ENCODE peak calls at places on chromosomes 2 and 18, in six cellular contexts. One of them, this sample, is unnamed.

GRCh38 chr2:78985558-78985957 is 39.9 kb upstream of the REG3G start:
- DNase-seq in neuronal stem cell: no peak
- DNase-seq in GM23338: no peak
- DNase-seq in heart right ventricle: no peak
- DNase-seq in thyroid gland: no peak
- DNase-seq in prostate gland: no peak
- DNase-seq in this sample: no peak

GRCh38 chr2:105376010-105376409 is 22.8 kb downstream of the FHL2 start:
- DNase-seq in neuronal stem cell: no peak
- DNase-seq in GM23338: no peak
- DNase-seq in heart right ventricle: no peak
- DNase-seq in thyroid gland: peak
- DNase-seq in prostate gland: peak
- DNase-seq in this sample: peak

GRCh38 chr18:47801817-47802216 is 128.6 kb downstream of the SMAD2 start:
- DNase-seq in neuronal stem cell: no peak
- DNase-seq in GM23338: no peak
- DNase-seq in heart right ventricle: no peak
- DNase-seq in thyroid gland: no peak
- DNase-seq in prostate gland: no peak
- DNase-seq in this sample: no peak

GRCh38 chr2:42328148-42328833 is 32.7 kb downstream of the COX7A2L start:
- DNase-seq in neuronal stem cell: no peak
- DNase-seq in GM23338: peak
- DNase-seq in heart right ventricle: no peak
- DNase-seq in thyroid gland: no peak
- DNase-seq in prostate gland: no peak
- DNase-seq in this sample: no peak

GRCh38 chr18:56162316-56162715 is 476.1 kb downstream of the TXNL1 start:
- DNase-seq in neuronal stem cell: no peak
- DNase-seq in GM23338: no peak
- DNase-seq in heart right ventricle: no peak
- DNase-seq in thyroid gland: no peak
- DNase-seq in prostate gland: no peak
- DNase-seq in this sample: no peak

GRCh38 chr2:10161961-10162441 is 39.5 kb downstream of the RRM2 start:
- DNase-seq in neuronal stem cell: no peak
- DNase-seq in GM23338: no peak
- DNase-seq in heart right ventricle: no peak
- DNase-seq in thyroid gland: no peak
- DNase-seq in prostate gland: no peak
- DNase-seq in this sample: no peak

GRCh38 chr2:67667054-67667908 is 270.1 kb downstream of the ETAA1 start:
- DNase-seq in neuronal stem cell: no peak
- DNase-seq in GM23338: no peak
- DNase-seq in heart right ventricle: no peak
- DNase-seq in thyroid gland: no peak
- DNase-seq in prostate gland: no peak
- DNase-seq in this sample: no peak

GRCh38 chr2:225670111-225670974 is 270.8 kb downstream of the NYAP2 start:
- DNase-seq in neuronal stem cell: no peak
- DNase-seq in GM23338: peak
- DNase-seq in heart right ventricle: no peak
- DNase-seq in thyroid gland: no peak
- DNase-seq in prostate gland: no peak
- DNase-seq in this sample: no peak

GRCh38 chr2:200127852-200128251 is 172.5 kb downstream of the MAIP1 start:
- DNase-seq in neuronal stem cell: no peak
- DNase-seq in GM23338: no peak
- DNase-seq in heart right ventricle: no peak
- DNase-seq in thyroid gland: no peak
- DNase-seq in prostate gland: no peak
- DNase-seq in this sample: no peak

GRCh38 chr2:173898996-173899395 is 66.2 kb downstream of the SP3 start:
- DNase-seq in neuronal stem cell: no peak
- DNase-seq in GM23338: no peak
- DNase-seq in heart right ventricle: no peak
- DNase-seq in thyroid gland: no peak
- DNase-seq in prostate gland: no peak
- DNase-seq in this sample: no peak

GRCh38 chr2:174573621-174574081 is 24.0 kb downstream of the WIPF1 start:
- DNase-seq in neuronal stem cell: no peak
- DNase-seq in GM23338: no peak
- DNase-seq in heart right ventricle: no peak
- DNase-seq in thyroid gland: no peak
- DNase-seq in prostate gland: peak
- DNase-seq in this sample: no peak

GRCh38 chr2:145007673-145008263 is 487.8 kb upstream of the ZEB2 start:
- DNase-seq in neuronal stem cell: no peak
- DNase-seq in GM23338: no peak
- DNase-seq in heart right ventricle: peak
- DNase-seq in thyroid gland: peak
- DNase-seq in prostate gland: no peak
- DNase-seq in this sample: no peak

GRCh38 chr2:223949241-223949640 is 4.1 kb upstream of the WDFY1 start:
- DNase-seq in neuronal stem cell: no peak
- DNase-seq in GM23338: no peak
- DNase-seq in heart right ventricle: no peak
- DNase-seq in thyroid gland: no peak
- DNase-seq in prostate gland: no peak
- DNase-seq in this sample: no peak

GRCh38 chr2:230956827-230957755 is 32.0 kb upstream of the GPR55 start:
- DNase-seq in neuronal stem cell: peak
- DNase-seq in GM23338: peak
- DNase-seq in heart right ventricle: no peak
- DNase-seq in thyroid gland: peak
- DNase-seq in prostate gland: peak
- DNase-seq in this sample: peak

GRCh38 chr2:120892967-120893667 is 157.4 kb downstream of the GLI2 start:
- DNase-seq in neuronal stem cell: peak
- DNase-seq in GM23338: no peak
- DNase-seq in heart right ventricle: no peak
- DNase-seq in thyroid gland: no peak
- DNase-seq in prostate gland: no peak
- DNase-seq in this sample: no peak

GRCh38 chr2:60366178-60366577 is 187.3 kb downstream of the BCL11A start:
- DNase-seq in neuronal stem cell: no peak
- DNase-seq in GM23338: no peak
- DNase-seq in heart right ventricle: no peak
- DNase-seq in thyroid gland: no peak
- DNase-seq in prostate gland: no peak
- DNase-seq in this sample: no peak

GRCh38 chr18:14933049-14933851 is 185.3 kb downstream of the ANKRD30B start:
- DNase-seq in neuronal stem cell: no peak
- DNase-seq in GM23338: no peak
- DNase-seq in heart right ventricle: no peak
- DNase-seq in thyroid gland: no peak
- DNase-seq in prostate gland: no peak
- DNase-seq in this sample: no peak

GRCh38 chr2:109284816-109285215 is 155.8 kb downstream of the SH3RF3 start:
- DNase-seq in neuronal stem cell: no peak
- DNase-seq in GM23338: no peak
- DNase-seq in heart right ventricle: peak
- DNase-seq in thyroid gland: no peak
- DNase-seq in prostate gland: no peak
- DNase-seq in this sample: no peak

GRCh38 chr18:7579923-7580542 is 12.9 kb downstream of the PTPRM start:
- DNase-seq in neuronal stem cell: no peak
- DNase-seq in GM23338: no peak
- DNase-seq in heart right ventricle: no peak
- DNase-seq in thyroid gland: no peak
- DNase-seq in prostate gland: no peak
- DNase-seq in this sample: no peak

GRCh38 chr18:31343454-31343853 is 25.5 kb downstream of the DSG1 start:
- DNase-seq in neuronal stem cell: no peak
- DNase-seq in GM23338: no peak
- DNase-seq in heart right ventricle: no peak
- DNase-seq in thyroid gland: no peak
- DNase-seq in prostate gland: no peak
- DNase-seq in this sample: no peak

GRCh38 chr2:19312949-19313348 is 45.5 kb downstream of the OSR1 start:
- DNase-seq in neuronal stem cell: no peak
- DNase-seq in GM23338: peak
- DNase-seq in heart right ventricle: no peak
- DNase-seq in thyroid gland: no peak
- DNase-seq in prostate gland: no peak
- DNase-seq in this sample: peak

GRCh38 chr2:18546586-18546985 is 13.9 kb downstream of the RDH14 start:
- DNase-seq in neuronal stem cell: no peak
- DNase-seq in GM23338: peak
- DNase-seq in heart right ventricle: no peak
- DNase-seq in thyroid gland: no peak
- DNase-seq in prostate gland: no peak
- DNase-seq in this sample: no peak

GRCh38 chr2:223751012-223751411 is 86.4 kb downstream of the AP1S3 start:
- DNase-seq in neuronal stem cell: no peak
- DNase-seq in GM23338: no peak
- DNase-seq in heart right ventricle: no peak
- DNase-seq in thyroid gland: no peak
- DNase-seq in prostate gland: no peak
- DNase-seq in this sample: no peak

GRCh38 chr2:27705851-27706622 is 42.3 kb downstream of the SLC4A1AP start:
- DNase-seq in neuronal stem cell: no peak
- DNase-seq in GM23338: no peak
- DNase-seq in heart right ventricle: peak
- DNase-seq in thyroid gland: peak
- DNase-seq in prostate gland: peak
- DNase-seq in this sample: peak

GRCh38 chr18:56517181-56517580 is 121.2 kb downstream of the TXNL1 start:
- DNase-seq in neuronal stem cell: no peak
- DNase-seq in GM23338: no peak
- DNase-seq in heart right ventricle: no peak
- DNase-seq in thyroid gland: no peak
- DNase-seq in prostate gland: no peak
- DNase-seq in this sample: no peak

GRCh38 chr2:24317491-24317920 is 42.8 kb downstream of the ITSN2 start:
- DNase-seq in neuronal stem cell: no peak
- DNase-seq in GM23338: no peak
- DNase-seq in heart right ventricle: peak
- DNase-seq in thyroid gland: peak
- DNase-seq in prostate gland: no peak
- DNase-seq in this sample: peak

GRCh38 chr2:234422895-234423505 is 73.9 kb downstream of the ARL4C start:
- DNase-seq in neuronal stem cell: no peak
- DNase-seq in GM23338: no peak
- DNase-seq in heart right ventricle: no peak
- DNase-seq in thyroid gland: no peak
- DNase-seq in prostate gland: no peak
- DNase-seq in this sample: no peak

GRCh38 chr18:55300469-55301195 is 287.4 kb downstream of the TCF4 start:
- DNase-seq in neuronal stem cell: peak
- DNase-seq in GM23338: peak
- DNase-seq in heart right ventricle: no peak
- DNase-seq in thyroid gland: no peak
- DNase-seq in prostate gland: no peak
- DNase-seq in this sample: no peak

GRCh38 chr18:3645384-3646156 is 195.6 kb downstream of the TGIF1 start:
- DNase-seq in neuronal stem cell: no peak
- DNase-seq in GM23338: no peak
- DNase-seq in heart right ventricle: no peak
- DNase-seq in thyroid gland: no peak
- DNase-seq in prostate gland: no peak
- DNase-seq in this sample: no peak

DNA sequence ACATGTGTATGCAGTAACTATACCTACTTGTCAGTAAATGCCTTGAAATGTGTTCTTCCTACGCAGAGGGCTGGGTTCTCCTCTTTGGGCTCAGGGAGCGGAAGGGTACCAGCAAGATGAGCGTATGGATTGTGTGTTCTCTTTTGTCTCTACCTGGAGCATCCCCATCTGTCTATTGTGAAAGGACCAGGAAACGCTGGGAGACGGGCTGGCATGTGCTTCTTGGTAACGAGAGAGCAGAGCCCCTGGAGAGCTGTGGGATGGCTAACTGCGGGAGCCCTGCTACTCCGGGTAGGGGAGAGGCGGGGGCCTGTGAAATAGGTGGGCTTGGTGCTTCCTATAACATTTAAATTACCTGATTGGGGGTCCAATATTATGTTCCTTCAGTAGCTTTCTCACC is 80.9 kb downstream of the BCL2 start:
- DNase-seq in neuronal stem cell: peak
- DNase-seq in GM23338: peak
- DNase-seq in heart right ventricle: no peak
- DNase-seq in thyroid gland: no peak
- DNase-seq in prostate gland: no peak
- DNase-seq in this sample: no peak
- H3K27ac ChIP-seq in neuronal stem cell: peak
- H3K27ac ChIP-seq in GM23338: peak
- H3K27ac ChIP-seq in heart right ventricle: peak
- H3K27ac ChIP-seq in thyroid gland: peak
- H3K27ac ChIP-seq in prostate gland: peak
- H3K27ac ChIP-seq in this sample: peak

GRCh38 chr2:237411683-237412349 is 2.1 kb downstream of the COL6A3 start:
- DNase-seq in neuronal stem cell: no peak
- DNase-seq in GM23338: peak
- DNase-seq in heart right ventricle: no peak
- DNase-seq in thyroid gland: no peak
- DNase-seq in prostate gland: no peak
- DNase-seq in this sample: no peak
- H3K27ac ChIP-seq in neuronal stem cell: no peak
- H3K27ac ChIP-seq in GM23338: no peak
- H3K27ac ChIP-seq in heart right ventricle: peak
- H3K27ac ChIP-seq in thyroid gland: peak
- H3K27ac ChIP-seq in prostate gland: peak
- H3K27ac ChIP-seq in this sample: peak

GRCh38 chr2:209637293-209637692 is 134.3 kb upstream of the UNC80 start:
- DNase-seq in neuronal stem cell: no peak
- DNase-seq in GM23338: no peak
- DNase-seq in heart right ventricle: no peak
- DNase-seq in thyroid gland: no peak
- DNase-seq in prostate gland: no peak
- DNase-seq in this sample: no peak
- H3K27ac ChIP-seq in neuronal stem cell: no peak
- H3K27ac ChIP-seq in GM23338: no peak
- H3K27ac ChIP-seq in heart right ventricle: no peak
- H3K27ac ChIP-seq in thyroid gland: no peak
- H3K27ac ChIP-seq in prostate gland: no peak
- H3K27ac ChIP-seq in this sample: no peak

GRCh38 chr18:13320891-13321425 is 102.4 kb downstream of the LDLRAD4 start:
- DNase-seq in neuronal stem cell: no peak
- DNase-seq in GM23338: peak
- DNase-seq in heart right ventricle: no peak
- DNase-seq in thyroid gland: no peak
- DNase-seq in prostate gland: no peak
- DNase-seq in this sample: no peak

GRCh38 chr18:13320133-13320532 is 101.6 kb downstream of the LDLRAD4 start:
- DNase-seq in neuronal stem cell: no peak
- DNase-seq in GM23338: no peak
- DNase-seq in heart right ventricle: no peak
- DNase-seq in thyroid gland: no peak
- DNase-seq in prostate gland: no peak
- DNase-seq in this sample: no peak

GRCh38 chr18:13321923-13322322 is 103.4 kb downstream of the LDLRAD4 start:
- DNase-seq in neuronal stem cell: no peak
- DNase-seq in GM23338: no peak
- DNase-seq in heart right ventricle: no peak
- DNase-seq in thyroid gland: no peak
- DNase-seq in prostate gland: no peak
- DNase-seq in this sample: no peak

GRCh38 chr18:13318644-13319501 is 100.3 kb downstream of the LDLRAD4 start:
- DNase-seq in neuronal stem cell: no peak
- DNase-seq in GM23338: no peak
- DNase-seq in heart right ventricle: no peak
- DNase-seq in thyroid gland: no peak
- DNase-seq in prostate gland: no peak
- DNase-seq in this sample: no peak

GRCh38 chr18:13319629-13320028 is 101.1 kb downstream of the LDLRAD4 start:
- DNase-seq in neuronal stem cell: no peak
- DNase-seq in GM23338: no peak
- DNase-seq in heart right ventricle: no peak
- DNase-seq in thyroid gland: no peak
- DNase-seq in prostate gland: no peak
- DNase-seq in this sample: no peak
- H3K27ac ChIP-seq in neuronal stem cell: no peak
- H3K27ac ChIP-seq in GM23338: no peak
- H3K27ac ChIP-seq in heart right ventricle: peak
- H3K27ac ChIP-seq in thyroid gland: no peak
- H3K27ac ChIP-seq in prostate gland: no peak
- H3K27ac ChIP-seq in this sample: peak

This sample was measured in stomach.